ENCODE peak calls at places on chromosomes 4 and X, in four cellular contexts. E is A549, T is transverse colon, U is H1. M is an unnamed sample.

GRCh38 chr4:153119626-153120025 is 84.6 kb upstream of the TRIM2 start:
- DNase-seq in T (no peak), E (no peak), U (no peak), M (no peak)

GRCh38 chrX:147403075-147403474 is 508.6 kb upstream of the FMR1 start:
- DNase-seq in T (no peak), E (no peak), U (no peak), M (no peak)

GRCh38 chrX:16444353-16444752 is 205.6 kb upstream of the S100G start:
- DNase-seq in E (no peak), U (no peak), T (no peak), M (no peak)

GRCh38 chr4:128163177-128164117 is 102.3 kb downstream of the LARP1B start:
- DNase-seq in U (no peak), T (no peak), E (peak; percentile 68), M (no peak)

GRCh38 chrX:106726485-106727437 is at the start of gene RNF128:
- DNase-seq in U (peak; percentile 66), T (peak; percentile 76), E (peak; percentile 7), M (peak; percentile 55)

GRCh38 chrX:70455366-70456202 is 10.9 kb downstream of the DLG3 start:
- DNase-seq in E (no peak), T (peak; percentile 54), U (peak; percentile 47), M (peak; percentile 52)

GRCh38 chrX:120560405-120560841 is 339 bp downstream of the CUL4B start:
- DNase-seq in E (no peak), T (peak; percentile 43), U (no peak), M (peak; percentile 26)

GRCh38 chr4:114386637-114387233 is 211.9 kb upstream of the UGT8 start:
- DNase-seq in E (peak; percentile 22), T (no peak), U (no peak), M (no peak)

GRCh38 chr4:73897380-73898136 is 28.4 kb downstream of the CXCL1 start:
- DNase-seq in T (no peak), E (no peak), U (no peak), M (no peak)

GRCh38 chr4:148435654-148436406 is 6.4 kb downstream of the NR3C2 start:
- DNase-seq in U (no peak), E (no peak), T (no peak), M (no peak)

GRCh38 chr4:130814896-130815295 is 1718.9 kb downstream of the C4orf33 start:
- DNase-seq in T (no peak), U (no peak), E (no peak), M (no peak)
- TF ChIP-seq EP300 in T (no peak), U (no peak), E (no peak), M (no peak)

DNA sequence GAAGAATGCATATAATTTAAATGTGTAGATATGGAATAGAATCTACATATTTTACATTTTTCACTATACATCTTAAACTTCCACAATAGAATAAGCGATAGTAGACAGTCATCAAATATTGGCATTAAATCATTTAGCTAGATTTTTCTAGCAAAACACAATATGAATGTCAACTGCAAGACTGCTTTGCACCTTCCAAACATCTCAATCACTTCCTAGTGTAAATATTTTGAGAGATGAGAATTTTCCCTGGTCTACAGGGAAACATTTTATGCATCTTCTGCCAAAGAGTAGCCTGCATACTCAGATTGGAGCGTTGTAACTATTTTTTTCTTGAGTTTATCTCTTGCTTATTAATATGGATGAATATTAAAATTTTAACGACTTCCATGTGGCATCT is 897.4 kb downstream of the CENPC start:
- DNase-seq in T (no peak), E (no peak), U (no peak), M (no peak)
- TF ChIP-seq EP300 in T (no peak), E (no peak), U (no peak), M (no peak)

GRCh38 chr4:54064317-54065275 is at the start of gene CHIC2:
- DNase-seq in T (peak; percentile 96), U (peak; percentile 94), E (peak; percentile 90), M (peak; percentile 98)
- TF ChIP-seq EP300 in T (peak; percentile 61), U (no peak), E (no peak), M (peak; percentile 61)

GRCh38 chr4:86441175-86441960 is 81.5 kb upstream of the MAPK10 start:
- DNase-seq in U (no peak), T (no peak), E (peak; percentile 69), M (no peak)
- TF ChIP-seq EP300 in U (no peak), T (no peak), E (no peak), M (no peak)

GRCh38 chr4:101806914-101807313 is 16.4 kb downstream of the BANK1 start:
- DNase-seq in T (no peak), U (no peak), E (peak; percentile 5), M (no peak)
- TF ChIP-seq EP300 in T (no peak), U (no peak), E (no peak), M (no peak)

GRCh38 chrX:46961574-46962279 is 49.5 kb downstream of the JADE3 start:
- DNase-seq in E (no peak), U (no peak), T (no peak), M (no peak)

GRCh38 chrX:46965125-46965758 is 53.0 kb downstream of the JADE3 start:
- DNase-seq in T (no peak), E (no peak), U (no peak), M (no peak)

DNA sequence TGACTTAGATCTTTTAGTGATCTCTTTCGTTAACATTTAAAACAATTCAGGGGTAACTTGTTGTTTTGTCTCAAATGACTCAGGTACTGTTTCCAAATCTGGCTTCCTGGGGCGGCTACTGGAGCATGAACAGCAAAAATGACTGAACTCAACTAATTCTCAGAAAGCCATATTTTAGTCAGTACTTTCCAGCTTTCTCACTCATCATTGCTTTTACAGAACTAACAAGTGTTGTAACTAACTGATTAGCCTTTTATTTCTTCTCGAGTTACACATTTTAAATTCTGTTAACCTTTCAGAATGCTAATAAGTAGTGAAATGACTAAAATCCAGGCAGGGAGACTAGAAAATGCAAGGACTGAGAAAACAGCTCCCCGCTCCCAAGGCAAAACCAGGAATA is 55.3 kb downstream of the JADE3 start:
- DNase-seq in U (no peak), T (no peak), E (no peak), M (no peak)
- TF ChIP-seq EP300 in U (no peak), T (no peak), E (no peak), M (no peak)

M was measured in upper lobe of left lung.